ENCODE peak calls at places on chromosomes 5 and 9, in nine cellular contexts. One of them, this sample, is unnamed.

GRCh38 chr9:16344343-16344742 is 526.1 kb downstream of the BNC2 start:
- DNase-seq in amygdala: no peak
- DNase-seq in AG10803: peak; percentile 93
- DNase-seq in B cell: no peak
- DNase-seq in T-helper 1 cell: no peak
- DNase-seq in kidney glomerular epithelial cell: peak; percentile 50
- DNase-seq in SK-N-SH: no peak
- DNase-seq in stimulated activated CD4-positive, alpha-beta T cell treated with anti-CD3 and anti-CD28 coated beads, Interleukin-1b, Interleukin-23, amount 100 ng/mL, for 48 hours: no peak
- DNase-seq in omental fat pad: no peak
- DNase-seq in this sample: no peak

GRCh38 chr9:89926691-89927220 is 321.9 kb downstream of the GADD45G start:
- DNase-seq in omental fat pad: no peak
- DNase-seq in AG10803: no peak
- DNase-seq in kidney glomerular epithelial cell: no peak
- DNase-seq in stimulated activated CD4-positive, alpha-beta T cell treated with anti-CD3 and anti-CD28 coated beads, Interleukin-1b, Interleukin-23, amount 100 ng/mL, for 48 hours: no peak
- DNase-seq in B cell: no peak
- DNase-seq in amygdala: no peak
- DNase-seq in T-helper 1 cell: no peak
- DNase-seq in SK-N-SH: no peak
- DNase-seq in this sample: no peak

GRCh38 chr5:139417214-139417613 is 13.3 kb upstream of the SPATA24 start:
- DNase-seq in amygdala: no peak
- DNase-seq in T-helper 1 cell: no peak
- DNase-seq in stimulated activated CD4-positive, alpha-beta T cell treated with anti-CD3 and anti-CD28 coated beads, Interleukin-1b, Interleukin-23, amount 100 ng/mL, for 48 hours: no peak
- DNase-seq in SK-N-SH: no peak
- DNase-seq in AG10803: no peak
- DNase-seq in omental fat pad: no peak
- DNase-seq in B cell: no peak
- DNase-seq in kidney glomerular epithelial cell: peak; percentile 11
- DNase-seq in this sample: no peak

GRCh38 chr5:91281409-91281808 is 101.7 kb downstream of the ARRDC3 start:
- DNase-seq in kidney glomerular epithelial cell: peak; percentile 89
- DNase-seq in AG10803: peak; percentile 96
- DNase-seq in omental fat pad: no peak
- DNase-seq in amygdala: no peak
- DNase-seq in B cell: no peak
- DNase-seq in T-helper 1 cell: no peak
- DNase-seq in SK-N-SH: no peak
- DNase-seq in stimulated activated CD4-positive, alpha-beta T cell treated with anti-CD3 and anti-CD28 coated beads, Interleukin-1b, Interleukin-23, amount 100 ng/mL, for 48 hours: no peak
- DNase-seq in this sample: no peak

GRCh38 chr5:154445422-154446182 is at the start of gene SAP30L:
- DNase-seq in stimulated activated CD4-positive, alpha-beta T cell treated with anti-CD3 and anti-CD28 coated beads, Interleukin-1b, Interleukin-23, amount 100 ng/mL, for 48 hours: peak; percentile 92
- DNase-seq in amygdala: peak; percentile 88
- DNase-seq in SK-N-SH: peak; percentile 99
- DNase-seq in AG10803: peak; percentile 93
- DNase-seq in T-helper 1 cell: peak; percentile 90
- DNase-seq in kidney glomerular epithelial cell: peak; percentile 92
- DNase-seq in B cell: peak; percentile 99
- DNase-seq in omental fat pad: peak; percentile 88
- DNase-seq in this sample: peak; percentile 97

GRCh38 chr5:10030219-10030831 is 219.4 kb downstream of the ATPSCKMT start:
- DNase-seq in stimulated activated CD4-positive, alpha-beta T cell treated with anti-CD3 and anti-CD28 coated beads, Interleukin-1b, Interleukin-23, amount 100 ng/mL, for 48 hours: no peak
- DNase-seq in AG10803: peak; percentile 34
- DNase-seq in B cell: no peak
- DNase-seq in T-helper 1 cell: no peak
- DNase-seq in amygdala: no peak
- DNase-seq in kidney glomerular epithelial cell: peak; percentile 41
- DNase-seq in omental fat pad: no peak
- DNase-seq in SK-N-SH: no peak
- DNase-seq in this sample: no peak

GRCh38 chr5:157253547-157253946 is 12.4 kb upstream of the CYFIP2 start:
- DNase-seq in omental fat pad: no peak
- DNase-seq in stimulated activated CD4-positive, alpha-beta T cell treated with anti-CD3 and anti-CD28 coated beads, Interleukin-1b, Interleukin-23, amount 100 ng/mL, for 48 hours: no peak
- DNase-seq in amygdala: peak; percentile 12
- DNase-seq in AG10803: peak; percentile 60
- DNase-seq in T-helper 1 cell: no peak
- DNase-seq in kidney glomerular epithelial cell: peak; percentile 48
- DNase-seq in B cell: peak; percentile 74
- DNase-seq in SK-N-SH: peak; percentile 86
- DNase-seq in this sample: no peak

GRCh38 chr9:137814841-137815240 is 62.7 kb upstream of the CACNA1B start:
- DNase-seq in B cell: peak; percentile 30
- DNase-seq in AG10803: no peak
- DNase-seq in amygdala: no peak
- DNase-seq in T-helper 1 cell: no peak
- DNase-seq in kidney glomerular epithelial cell: no peak
- DNase-seq in SK-N-SH: no peak
- DNase-seq in stimulated activated CD4-positive, alpha-beta T cell treated with anti-CD3 and anti-CD28 coated beads, Interleukin-1b, Interleukin-23, amount 100 ng/mL, for 48 hours: no peak
- DNase-seq in omental fat pad: no peak
- DNase-seq in this sample: no peak

GRCh38 chr5:33102551-33102950 is 338.2 kb upstream of the TARS1 start:
- DNase-seq in B cell: no peak
- DNase-seq in omental fat pad: no peak
- DNase-seq in kidney glomerular epithelial cell: no peak
- DNase-seq in stimulated activated CD4-positive, alpha-beta T cell treated with anti-CD3 and anti-CD28 coated beads, Interleukin-1b, Interleukin-23, amount 100 ng/mL, for 48 hours: no peak
- DNase-seq in amygdala: no peak
- DNase-seq in AG10803: peak; percentile 78
- DNase-seq in T-helper 1 cell: no peak
- DNase-seq in SK-N-SH: no peak
- DNase-seq in this sample: no peak

GRCh38 chr5:84524491-84524890 is 139.8 kb upstream of the EDIL3 start:
- DNase-seq in stimulated activated CD4-positive, alpha-beta T cell treated with anti-CD3 and anti-CD28 coated beads, Interleukin-1b, Interleukin-23, amount 100 ng/mL, for 48 hours: no peak
- DNase-seq in amygdala: no peak
- DNase-seq in T-helper 1 cell: no peak
- DNase-seq in AG10803: peak; percentile 7
- DNase-seq in SK-N-SH: no peak
- DNase-seq in omental fat pad: no peak
- DNase-seq in B cell: no peak
- DNase-seq in kidney glomerular epithelial cell: no peak
- DNase-seq in this sample: no peak

GRCh38 chr5:72067682-72068470 is 39.4 kb upstream of the MAP1B start:
- DNase-seq in kidney glomerular epithelial cell: peak; percentile 49
- DNase-seq in stimulated activated CD4-positive, alpha-beta T cell treated with anti-CD3 and anti-CD28 coated beads, Interleukin-1b, Interleukin-23, amount 100 ng/mL, for 48 hours: no peak
- DNase-seq in B cell: no peak
- DNase-seq in AG10803: peak; percentile 92
- DNase-seq in amygdala: peak; percentile 5
- DNase-seq in omental fat pad: no peak
- DNase-seq in SK-N-SH: no peak
- DNase-seq in T-helper 1 cell: no peak
- DNase-seq in this sample: no peak

GRCh38 chr9:37811906-37812476 is 11.4 kb downstream of the DCAF10 start:
- DNase-seq in kidney glomerular epithelial cell: no peak
- DNase-seq in SK-N-SH: no peak
- DNase-seq in T-helper 1 cell: no peak
- DNase-seq in B cell: no peak
- DNase-seq in omental fat pad: no peak
- DNase-seq in stimulated activated CD4-positive, alpha-beta T cell treated with anti-CD3 and anti-CD28 coated beads, Interleukin-1b, Interleukin-23, amount 100 ng/mL, for 48 hours: no peak
- DNase-seq in AG10803: no peak
- DNase-seq in amygdala: no peak
- DNase-seq in this sample: no peak

GRCh38 chr5:181088289-181088688 is 42.7 kb downstream of the OR2V1 start:
- DNase-seq in SK-N-SH: no peak
- DNase-seq in kidney glomerular epithelial cell: no peak
- DNase-seq in B cell: peak; percentile 47
- DNase-seq in T-helper 1 cell: no peak
- DNase-seq in amygdala: no peak
- DNase-seq in stimulated activated CD4-positive, alpha-beta T cell treated with anti-CD3 and anti-CD28 coated beads, Interleukin-1b, Interleukin-23, amount 100 ng/mL, for 48 hours: no peak
- DNase-seq in omental fat pad: no peak
- DNase-seq in AG10803: no peak
- DNase-seq in this sample: no peak

This sample was measured in natural killer cell treated with Interleukin-12 subunit alpha and Interleukin-12 subunit beta and Interleukin-15 and Interleukin-18, amount 100 ng/mL, for 72 hours.